ENCODE peak calls at places on chromosome 13, in nine cellular contexts. P is NCI-H2029; B is COR-L47; S is heart right ventricle; Y is hepatocyte; U is amniotic stem cell; J is activated CD4-positive, alpha-beta memory T cell treated with anti-CD3 and anti-CD28 coated beads for 36 hours; C is endodermal cell; K is fibroblast of mammary gland. M is an unnamed sample.

GRCh38 chr13:44899967-44900366 is 89.3 kb downstream of the NUFIP1 start:
- DNase-seq in K (no peak), S (no peak), B (peak), U (no peak), J (no peak), P (peak), C (no peak), Y (no peak), M (no peak)

GRCh38 chr13:76976488-76976887 is 15.4 kb upstream of the CLN5 start:
- DNase-seq in Y (no peak), J (no peak), C (no peak), P (no peak), S (no peak), U (no peak), K (peak), B (no peak), M (peak)

GRCh38 chr13:41054919-41055619 is 6.2 kb upstream of the WBP4 start:
- DNase-seq in Y (peak), P (no peak), J (no peak), S (no peak), U (no peak), C (peak), K (no peak), B (no peak), M (no peak)

GRCh38 chr13:109941221-109941620 is 154.8 kb upstream of the IRS2 start:
- DNase-seq in P (no peak), S (no peak), B (no peak), C (peak), K (no peak), J (no peak), U (no peak), Y (no peak), M (no peak)

GRCh38 chr13:76696370-76696769 is 189.8 kb downstream of the KCTD12 start:
- DNase-seq in U (no peak), C (no peak), P (no peak), Y (peak), J (no peak), S (no peak), B (no peak), K (peak), M (no peak)

GRCh38 chr13:69704311-69704710 is 403.3 kb upstream of the ATXN8OS start:
- DNase-seq in U (no peak), K (no peak), S (no peak), C (no peak), P (no peak), J (no peak), B (no peak), Y (no peak), M (peak)

GRCh38 chr13:34139660-34140059 is 321.7 kb downstream of the RFC3 start:
- DNase-seq in C (no peak), B (no peak), P (no peak), J (no peak), K (no peak), S (no peak), U (no peak), Y (no peak), M (no peak)

GRCh38 chr13:30907167-30907761 is 1.2 kb downstream of the MEDAG start:
- DNase-seq in K (peak), P (no peak), U (no peak), C (no peak), S (peak), J (no peak), B (no peak), Y (peak), M (no peak)

GRCh38 chr13:23710366-23710765 is 140.2 kb downstream of the TNFRSF19 start:
- DNase-seq in J (no peak), U (no peak), Y (no peak), C (no peak), P (no peak), B (no peak), K (no peak), S (no peak), M (no peak)

GRCh38 chr13:102846261-102847015 is 606 bp downstream of the ERCC5 start:
- DNase-seq in S (peak), P (no peak), J (peak), Y (peak), B (no peak), C (peak), K (peak), U (peak), M (no peak)

GRCh38 chr13:74929436-74929835 is 552.5 kb downstream of the TBC1D4 start:
- DNase-seq in Y (no peak), C (no peak), K (peak), U (no peak), P (no peak), S (no peak), B (no peak), J (no peak), M (no peak)

GRCh38 chr13:42039457-42039945 is 8.9 kb upstream of the DGKH start:
- DNase-seq in K (no peak), Y (no peak), P (no peak), S (peak), U (no peak), C (peak), B (no peak), J (no peak), M (no peak)

GRCh38 chr13:98345103-98345899 is 168.2 kb upstream of the RNF113B start:
- DNase-seq in C (peak), P (no peak), B (no peak), U (no peak), J (peak), K (no peak), Y (no peak), S (no peak), M (no peak)

GRCh38 chr13:44763604-44764311 is 187.6 kb upstream of the TSC22D1 start:
- DNase-seq in B (no peak), K (peak), S (peak), C (no peak), U (no peak), Y (no peak), P (no peak), J (no peak), M (no peak)

GRCh38 chr13:108962652-108963051 is 333.2 kb downstream of the MYO16 start:
- DNase-seq in J (no peak), Y (no peak), U (no peak), B (no peak), C (no peak), S (no peak), P (no peak), K (no peak), M (no peak)

GRCh38 chr13:94435604-94436226 is 43.8 kb downstream of the DCT start:
- DNase-seq in Y (peak), U (no peak), C (no peak), S (no peak), J (no peak), K (peak), B (peak), P (no peak), M (peak)

GRCh38 chr13:29110003-29110402 is 289.9 kb downstream of the MTUS2 start:
- DNase-seq in U (no peak), B (no peak), P (no peak), S (no peak), Y (no peak), J (no peak), C (no peak), K (no peak), M (no peak)

GRCh38 chr13:27349458-27349857 is 75.0 kb upstream of the GTF3A start:
- DNase-seq in K (no peak), Y (no peak), C (no peak), J (no peak), U (no peak), S (no peak), P (no peak), B (no peak), M (no peak)

GRCh38 chr13:67619987-67620386 is 389.9 kb upstream of the PCDH9 start:
- DNase-seq in C (no peak), K (peak), U (no peak), S (no peak), P (no peak), B (no peak), Y (peak), J (no peak), M (no peak)

GRCh38 chr13:114065926-114066774 is 66.3 kb downstream of the RASA3 start:
- DNase-seq in K (no peak), P (no peak), U (no peak), B (no peak), J (peak), C (no peak), S (peak), Y (no peak), M (no peak)